ENCODE peak calls at places on chromosomes 11 and 22, in four cellular contexts. O is GM23338; J is Karpas-422; Y is effector memory CD4-positive, alpha-beta T cell. I is an unnamed sample. For H3K27me3, the result is how much of the 10 kb centered on the place peaks cover.

GRCh38 chr11:27012254-27012921 is 18.5 kb downstream of the FIBIN start:
- DNase-seq in J (no peak), Y (no peak), O (peak), I (no peak)

GRCh38 chr11:118673361-118674093 is 5.9 kb downstream of the TREH start:
- DNase-seq in J (no peak), Y (no peak), O (no peak), I (no peak)

GRCh38 chr11:134398644-134399292 is 13.3 kb downstream of the B3GAT1 start:
- DNase-seq in J (no peak), Y (no peak), O (no peak), I (no peak)

GRCh38 chr11:65291613-65292012 is 23.1 kb upstream of the CDC42EP2 start:
- DNase-seq in J (no peak), O (no peak), Y (no peak), I (no peak)

GRCh38 chr11:56624661-56625110 is 10.0 kb upstream of the OR5M1 start:
- DNase-seq in O (peak), Y (no peak), J (peak), I (no peak)

GRCh38 chr22:47073101-47073500 is 310.7 kb downstream of the TBC1D22A start:
- DNase-seq in O (no peak), Y (no peak), J (no peak), I (no peak)

GRCh38 chr11:117175104-117175503 is 3.4 kb upstream of the SIDT2 start:
- DNase-seq in O (no peak), Y (no peak), J (no peak), I (no peak)

GRCh38 chr11:79809487-79809886 is 368.7 kb upstream of the TENM4 start:
- DNase-seq in J (no peak), O (no peak), Y (no peak), I (no peak)

GRCh38 chr11:35145249-35145648 is 6.3 kb downstream of the CD44 start:
- DNase-seq in O (no peak), J (no peak), Y (no peak), I (peak)

GRCh38 chr11:63719987-63720386 is 38.7 kb downstream of the RTN3 start:
- DNase-seq in J (no peak), O (no peak), Y (no peak), I (no peak)

GRCh38 chr11:66491315-66491935 is 11.2 kb downstream of the DPP3 start:
- DNase-seq in J (no peak), Y (no peak), O (peak), I (no peak)

GRCh38 chr11:69696749-69697488 is 6.9 kb downstream of the FGF19 start:
- DNase-seq in O (peak), J (no peak), Y (no peak), I (no peak)

GRCh38 chr11:75133976-75134375 is 16.9 kb upstream of the SLCO2B1 start:
- DNase-seq in J (no peak), O (peak), Y (no peak), I (no peak)
- H3K27me3 ChIP-seq in J (under half), O (under half), Y (under half), I (under half)

GRCh38 chr11:19525714-19526113 is 186.9 kb upstream of the NAV2 start:
- DNase-seq in Y (no peak), J (no peak), O (peak), I (no peak)

GRCh38 chr11:19525276-19525675 is 187.4 kb upstream of the NAV2 start:
- DNase-seq in J (no peak), Y (no peak), O (no peak), I (no peak)

GRCh38 chr11:19520681-19521080 is 192.0 kb upstream of the NAV2 start:
- DNase-seq in J (no peak), O (no peak), Y (no peak), I (no peak)

GRCh38 chr11:19526119-19526518 is 186.5 kb upstream of the NAV2 start:
- DNase-seq in J (no peak), Y (no peak), O (no peak), I (no peak)

DNA sequence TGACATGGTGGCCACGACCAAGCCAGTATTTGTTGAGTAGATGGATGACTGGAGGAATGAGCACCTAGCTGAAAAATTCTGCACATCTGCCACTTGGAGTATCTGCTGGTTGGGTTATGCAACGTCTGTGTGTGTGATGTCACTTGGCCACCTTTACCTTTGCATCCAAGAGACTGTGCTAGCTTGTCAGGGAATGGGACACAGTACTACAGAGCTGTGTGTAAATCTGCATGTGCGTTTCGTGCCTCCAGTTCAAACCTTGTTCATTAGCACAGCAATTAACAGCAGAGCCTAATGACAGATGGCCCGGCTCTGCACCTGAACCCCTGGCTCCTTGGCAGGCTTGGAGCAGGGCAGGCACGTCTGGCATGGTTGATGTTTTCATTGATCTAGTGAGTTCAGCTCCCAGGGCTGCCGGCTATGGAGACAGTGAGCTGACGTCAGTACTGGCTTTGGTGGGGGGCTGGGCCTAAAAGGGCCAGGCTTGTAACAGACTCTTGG is 188.4 kb upstream of the NAV2 start:
- DNase-seq in Y (no peak), J (no peak), O (no peak), I (no peak)
- H3K27me3 ChIP-seq in Y (under half), J (under half), O (under half), I (under half)

GRCh38 chr11:128694618-128695481 is 978 bp downstream of the FLI1 start:
- DNase-seq in O (peak), Y (no peak), J (no peak), I (no peak)

GRCh38 chr11:128695539-128696221 is 1.8 kb downstream of the FLI1 start:
- DNase-seq in O (no peak), J (no peak), Y (no peak), I (peak)

GRCh38 chr11:128690746-128691091 is 3.2 kb upstream of the FLI1 start:
- DNase-seq in J (no peak), Y (no peak), O (peak), I (no peak)

GRCh38 chr11:128691802-128692749 is 1.8 kb upstream of the FLI1 start:
- DNase-seq in J (no peak), Y (no peak), O (peak), I (no peak)

DNA sequence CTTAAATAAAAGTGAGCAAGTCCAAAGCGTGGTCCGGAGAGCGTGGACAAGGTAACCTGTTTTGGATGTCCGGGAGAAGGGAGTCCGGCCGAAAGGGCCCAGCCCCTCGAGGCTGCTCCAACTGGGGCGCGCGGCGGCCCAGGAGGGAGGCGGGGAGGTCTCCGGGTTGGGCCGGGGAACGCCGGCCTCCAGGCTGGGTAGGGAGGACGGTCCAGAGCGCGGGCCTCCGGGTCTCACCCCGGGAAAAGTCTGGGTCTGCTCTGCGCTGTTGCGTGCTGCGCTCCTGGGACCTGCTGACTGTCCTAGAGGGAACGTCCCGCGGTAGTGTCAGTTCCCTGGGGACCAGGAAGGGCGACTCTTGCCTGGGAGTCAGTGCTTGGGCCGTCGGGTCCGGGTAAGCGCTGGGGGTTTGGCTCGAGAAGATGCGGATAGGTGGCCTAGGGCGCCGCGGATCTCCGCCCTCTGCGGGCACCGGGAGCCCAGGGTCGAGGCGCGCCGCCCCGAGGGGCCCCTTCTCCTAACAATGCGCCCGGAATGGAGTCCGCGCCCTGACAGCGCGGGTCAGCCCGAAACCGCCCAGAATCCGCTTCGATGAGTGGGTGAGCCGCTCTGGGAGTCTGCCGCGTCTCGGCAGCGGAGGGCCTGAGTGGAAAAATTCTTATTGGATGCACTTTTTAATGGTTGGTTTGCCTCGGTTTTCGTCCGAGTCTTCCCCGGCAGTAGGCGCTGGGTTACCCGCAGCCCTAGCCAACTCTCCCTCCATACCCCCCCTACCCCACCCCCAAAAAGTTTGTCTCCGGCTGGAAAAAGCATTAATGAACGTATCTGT is 908 bp upstream of the FLI1 start:
- DNase-seq in J (no peak), Y (no peak), O (peak), I (no peak)
- H3K27me3 ChIP-seq in J (under half), Y (under half), O (half or more), I (under half)

GRCh38 chr22:30004689-30005088 is 75.6 kb upstream of the HORMAD2 start:
- DNase-seq in J (no peak), Y (no peak), O (no peak), I (no peak)
- H3K27me3 ChIP-seq in J (under half), Y (under half), O (under half), I (under half)

DNA sequence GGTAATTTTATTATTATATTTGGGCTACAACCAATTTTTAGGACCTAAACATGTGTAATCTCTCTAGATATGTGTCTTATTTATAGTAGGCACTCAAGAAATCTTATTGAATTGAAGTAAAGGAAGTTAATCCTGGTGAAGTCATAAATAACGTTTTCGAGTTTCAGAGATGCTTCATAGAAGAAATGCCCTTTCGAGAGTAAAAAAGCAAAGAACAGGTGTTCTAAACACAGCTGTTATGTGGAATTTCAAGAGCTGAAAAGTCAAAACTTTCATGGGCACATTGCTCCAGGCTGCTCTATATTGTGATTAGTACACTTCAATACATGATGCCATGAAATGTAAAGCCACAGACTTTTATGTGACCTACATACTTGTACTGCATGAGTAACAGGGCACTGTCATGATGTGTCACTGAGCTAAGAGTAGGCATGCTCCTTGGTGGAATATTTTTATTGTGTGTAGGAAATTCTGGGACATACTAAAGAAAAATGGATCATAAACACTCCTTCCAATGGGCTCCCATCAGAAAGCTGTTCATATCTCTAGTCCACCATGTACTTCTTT is 7.2 kb upstream of the ELMOD1 start:
- DNase-seq in J (no peak), Y (no peak), O (no peak), I (no peak)
- H3K27me3 ChIP-seq in J (under half), Y (under half), O (under half), I (under half)

GRCh38 chr11:127651888-127652221 is 651.3 kb upstream of the KIRREL3 start:
- DNase-seq in O (no peak), Y (no peak), J (no peak), I (no peak)

GRCh38 chr11:127651175-127651887 is 650.8 kb upstream of the KIRREL3 start:
- DNase-seq in O (no peak), Y (no peak), J (no peak), I (no peak)

GRCh38 chr11:127653071-127653470 is 652.5 kb upstream of the KIRREL3 start:
- DNase-seq in J (no peak), O (no peak), Y (no peak), I (no peak)

DNA sequence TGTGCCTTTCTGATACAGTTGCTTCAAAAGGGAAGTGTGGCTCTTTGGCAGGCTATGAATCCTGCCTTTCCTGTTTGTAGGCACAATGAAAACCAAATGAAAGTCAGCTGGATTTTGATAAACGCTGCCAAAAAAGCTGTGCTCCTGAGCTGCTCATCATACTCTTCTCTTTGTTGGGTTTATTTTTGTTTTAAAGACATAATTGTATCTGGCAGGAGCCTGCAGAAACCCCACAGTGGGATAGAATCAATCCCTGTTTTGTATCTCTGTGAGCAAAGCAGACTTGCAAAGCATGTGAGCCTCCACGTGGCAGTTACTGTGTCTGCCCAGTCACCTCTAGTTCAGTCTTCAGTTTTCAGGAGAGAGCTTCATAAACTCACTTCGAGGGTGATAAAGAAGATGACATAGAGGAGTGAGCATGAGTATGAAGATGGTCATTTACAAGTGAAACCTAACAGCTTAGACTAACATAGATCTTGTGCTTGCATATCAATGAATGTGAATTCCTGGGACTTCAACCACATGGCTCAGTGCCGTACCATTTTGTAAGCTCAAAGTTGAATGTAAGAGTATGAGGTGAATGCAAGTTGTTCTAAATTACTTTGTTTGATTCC is 655.8 kb upstream of the KIRREL3 start:
- DNase-seq in Y (no peak), O (no peak), J (no peak), I (no peak)
- H3K27me3 ChIP-seq in Y (under half), O (under half), J (under half), I (under half)

DNA sequence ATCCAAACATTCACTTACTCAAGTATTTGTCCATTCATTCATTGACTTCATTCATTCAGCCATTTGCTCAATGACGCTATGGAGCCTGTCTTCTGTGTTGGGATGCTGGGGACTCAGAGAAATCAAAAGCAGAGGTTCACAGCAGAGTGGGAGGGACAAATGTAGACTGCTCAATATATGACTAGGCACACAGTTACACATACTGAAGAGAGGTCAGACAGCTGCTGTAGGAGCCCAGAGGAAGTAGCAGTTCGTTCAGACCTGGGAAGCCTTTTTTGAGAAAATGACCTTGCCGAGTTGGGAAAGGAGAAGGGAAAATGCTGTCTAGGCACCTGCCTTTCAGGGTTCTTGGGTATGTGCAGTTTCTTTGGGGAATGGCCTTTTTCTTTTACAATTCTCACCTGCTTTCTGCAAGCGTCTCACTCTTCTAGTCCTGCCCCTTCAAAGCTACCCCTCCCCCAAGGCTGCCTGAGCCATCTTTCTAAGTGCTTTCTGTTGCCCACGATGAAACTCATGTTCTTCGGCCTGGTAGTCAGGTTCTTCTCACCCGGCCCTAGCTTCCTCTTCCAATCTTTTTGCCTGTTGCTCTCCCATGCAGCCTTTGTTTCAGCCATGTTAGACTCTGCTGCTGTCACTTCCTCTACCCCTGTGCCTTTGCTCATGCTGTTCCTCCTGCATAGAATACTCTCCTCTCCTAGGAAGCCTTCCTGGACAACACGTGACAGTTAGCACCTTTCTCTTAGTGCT is 4.2 kb upstream of the UVRAG start:
- DNase-seq in Y (no peak), J (no peak), O (no peak), I (peak)
- H3K27me3 ChIP-seq in Y (under half), J (under half), O (under half), I (under half)

GRCh38 chr22:36653316-36653715 is 50.2 kb downstream of the CACNG2 start:
- DNase-seq in J (no peak), O (no peak), Y (no peak), I (no peak)
- H3K27me3 ChIP-seq in J (under half), O (under half), Y (under half), I (under half)

DNA sequence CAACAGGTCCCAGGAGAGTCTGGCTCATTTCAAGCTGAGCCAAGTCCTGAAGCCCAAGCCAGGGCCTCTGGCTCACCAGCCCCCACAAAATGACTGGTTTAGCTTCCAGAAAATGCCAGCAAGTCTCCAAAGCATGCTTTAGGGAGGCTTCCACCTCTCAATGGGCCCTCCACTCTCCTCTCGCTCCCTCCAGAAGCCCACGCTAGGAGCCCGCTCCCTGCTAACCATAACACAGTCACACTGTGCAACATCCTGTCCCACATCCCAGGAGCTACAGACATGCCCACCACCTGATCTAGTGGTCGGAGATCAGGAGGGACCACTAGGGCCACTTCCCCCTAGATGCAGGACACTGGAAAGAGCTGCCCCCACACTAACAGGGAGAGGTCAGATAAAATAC is 6.9 kb downstream of the SULT4A1 start:
- DNase-seq in J (no peak), Y (no peak), O (no peak), I (no peak)
- H3K27me3 ChIP-seq in J (under half), Y (under half), O (under half), I (under half)